ENCODE peak calls at places on chromosomes 5 and 9, in five cellular contexts. N, H, F, T and L are unnamed samples.

GRCh38 chr5:168291281-168291960 is at the start of gene WWC1:
- DNase-seq in N (peak), F (peak), T (peak), H (peak), L (no peak)

GRCh38 chr5:92613546-92613945 is 967.5 kb downstream of the NR2F1-AS1 start:
- DNase-seq in T (peak), F (peak), N (no peak), H (peak), L (no peak)

GRCh38 chr5:176768174-176768970 is 42.0 kb upstream of the UNC5A start:
- DNase-seq in N (no peak), H (no peak), T (no peak), F (no peak), L (no peak)

GRCh38 chr5:172939045-172939444 is 20.2 kb upstream of the RPL26L1 start:
- DNase-seq in H (peak), T (peak), N (no peak), F (peak), L (no peak)

GRCh38 chr5:118479285-118479684 is 509.1 kb downstream of the DTWD2 start:
- DNase-seq in T (no peak), H (no peak), N (no peak), F (no peak), L (no peak)

GRCh38 chr5:74035521-74035937 is 409.5 kb downstream of the ARHGEF28 start:
- DNase-seq in N (peak), H (peak), T (peak), F (peak), L (peak)

GRCh38 chr5:88686743-88687142 is 196.2 kb downstream of the MEF2C start:
- DNase-seq in H (no peak), T (no peak), F (no peak), N (no peak), L (no peak)

GRCh38 chr5:79924936-79925893 is 65.8 kb downstream of the MTX3 start:
- DNase-seq in N (no peak), T (no peak), F (peak), H (peak), L (peak)

GRCh38 chr9:134223601-134224122 is 59.3 kb upstream of the RNU6ATAC start:
- DNase-seq in N (no peak), T (no peak), H (no peak), F (no peak), L (no peak)

GRCh38 chr9:12696931-12697622 is 3.9 kb downstream of the TYRP1 start:
- DNase-seq in T (no peak), F (no peak), H (no peak), N (no peak), L (no peak)

GRCh38 chr5:151115272-151115905 is 34.6 kb upstream of the TNIP1 start:
- DNase-seq in F (peak), H (peak), T (peak), N (peak), L (peak)

GRCh38 chr9:131727184-131727785 is 12.6 kb downstream of the RAPGEF1 start:
- DNase-seq in F (no peak), T (no peak), H (peak), N (peak), L (no peak)

GRCh38 chr9:75064307-75065025 is 23.5 kb downstream of the NMRK1 start:
- DNase-seq in N (no peak), T (no peak), F (peak), H (peak), L (no peak)

GRCh38 chr9:74006935-74007334 is 490.2 kb upstream of the RORB start:
- DNase-seq in T (no peak), F (no peak), N (no peak), H (no peak), L (no peak)

GRCh38 chr5:52989025-52989780 is at the start of gene ITGA2:
- DNase-seq in F (peak), H (peak), N (peak), T (peak), L (no peak)

GRCh38 chr5:175378444-175379028 is 65.4 kb downstream of the DRD1 start:
- DNase-seq in N (peak), F (peak), T (peak), H (no peak), L (no peak)

GRCh38 chr5:82334856-82335255 is 56.7 kb upstream of the RPS23 start:
- DNase-seq in N (peak), T (no peak), H (peak), F (no peak), L (no peak)

GRCh38 chr5:7385681-7386080 is 10.3 kb upstream of the ADCY2 start:
- DNase-seq in H (no peak), N (no peak), T (no peak), F (no peak), L (no peak)

GRCh38 chr9:35933525-35934067 is 24.3 kb downstream of the SPAAR start:
- DNase-seq in F (no peak), T (no peak), H (no peak), N (no peak), L (no peak)

GRCh38 chr9:35930990-35931389 is 21.7 kb downstream of the SPAAR start:
- DNase-seq in H (no peak), F (no peak), N (no peak), T (no peak), L (no peak)

GRCh38 chr9:35930521-35930920 is 21.2 kb downstream of the SPAAR start:
- DNase-seq in T (no peak), N (no peak), H (no peak), F (no peak), L (no peak)

GRCh38 chr9:35935261-35935660 is 22.7 kb downstream of the OR2S2 start:
- DNase-seq in T (no peak), H (no peak), F (no peak), N (no peak), L (no peak)

DNA sequence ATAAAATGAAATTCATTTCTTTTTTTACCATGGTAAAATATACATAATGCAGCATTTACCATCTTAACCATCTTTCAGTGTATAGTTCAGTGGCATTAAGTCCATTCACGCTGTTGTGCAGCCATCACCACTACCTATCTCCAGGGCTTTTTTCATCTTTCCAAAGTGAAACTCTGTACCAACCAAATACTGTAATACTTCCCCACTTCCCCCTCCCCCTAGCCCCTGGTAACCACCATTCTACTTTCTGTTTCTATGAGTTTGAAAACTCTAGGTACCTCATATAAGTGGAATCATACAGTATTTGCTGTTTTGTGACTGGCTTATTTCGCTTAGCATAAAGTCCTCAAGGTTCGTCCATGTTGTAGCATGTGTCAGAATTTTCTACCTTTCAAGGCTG is 23.4 kb downstream of the SPAAR start:
- DNase-seq in N (no peak), T (no peak), H (no peak), F (no peak), L (no peak)
- TF ChIP-seq EZH2phosphoT487 in N (no peak), T (no peak), H (no peak), F (no peak), L (no peak)

DNA sequence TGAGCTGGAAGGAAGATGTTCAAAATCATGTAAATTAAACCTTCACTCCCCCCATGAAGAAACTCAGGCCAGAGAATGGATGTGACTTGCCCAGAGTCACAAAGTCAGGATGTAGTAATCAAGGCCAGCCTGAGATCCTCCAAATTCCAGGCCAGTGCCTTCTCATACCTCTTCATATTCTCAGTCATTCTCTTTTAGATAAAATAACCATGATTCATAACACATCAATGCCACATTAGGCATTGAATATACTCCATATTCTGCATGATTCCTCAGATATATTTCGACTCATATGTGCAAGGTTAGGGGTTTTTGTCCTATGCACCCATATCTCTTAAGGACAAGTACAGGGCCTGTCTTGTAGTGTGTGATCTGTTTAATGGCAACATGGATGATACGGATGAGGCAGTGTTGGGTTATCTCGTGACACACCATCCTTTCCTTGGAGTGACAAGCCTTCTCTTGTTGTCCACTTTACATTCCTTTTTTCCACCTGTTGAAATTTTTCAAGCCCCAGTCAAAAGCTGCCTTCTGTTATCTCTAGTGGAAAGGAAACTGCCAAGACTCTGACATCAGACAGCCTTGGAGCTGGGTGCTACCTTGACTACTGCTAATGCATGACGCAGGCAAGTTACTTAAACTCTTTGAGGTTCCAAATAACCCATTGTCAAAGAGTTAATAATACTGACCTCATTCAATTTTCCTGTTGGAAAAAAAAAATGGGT is 227.5 kb upstream of the NR4A3 start:
- DNase-seq in H (no peak), N (no peak), T (no peak), F (no peak), L (no peak)
- H3K4me2 ChIP-seq in H (no peak), N (no peak), T (no peak), F (no peak), L (no peak)

DNA sequence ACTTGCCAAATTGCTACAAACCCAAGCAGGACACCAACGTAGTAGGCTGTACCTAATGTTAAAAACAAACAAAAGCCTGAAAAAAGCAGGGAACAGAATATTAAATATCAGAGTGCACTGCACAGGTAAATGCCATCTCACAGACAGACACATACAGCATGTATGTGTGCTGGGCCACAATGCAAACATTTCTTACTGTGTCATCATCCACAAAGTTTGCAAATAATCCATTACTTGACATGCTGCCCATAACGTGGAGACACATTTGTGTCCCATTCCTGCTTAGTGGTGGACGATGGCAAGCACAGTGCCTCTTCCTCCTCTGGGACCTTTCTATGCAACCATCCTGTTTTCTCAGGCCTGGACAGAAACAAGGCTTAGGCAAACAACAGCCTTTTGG is 44.7 kb downstream of the GOLM1 start:
- DNase-seq in T (no peak), N (no peak), F (no peak), H (no peak), L (no peak)
- TF ChIP-seq EZH2phosphoT487 in T (no peak), N (no peak), F (no peak), H (no peak), L (no peak)

DNA sequence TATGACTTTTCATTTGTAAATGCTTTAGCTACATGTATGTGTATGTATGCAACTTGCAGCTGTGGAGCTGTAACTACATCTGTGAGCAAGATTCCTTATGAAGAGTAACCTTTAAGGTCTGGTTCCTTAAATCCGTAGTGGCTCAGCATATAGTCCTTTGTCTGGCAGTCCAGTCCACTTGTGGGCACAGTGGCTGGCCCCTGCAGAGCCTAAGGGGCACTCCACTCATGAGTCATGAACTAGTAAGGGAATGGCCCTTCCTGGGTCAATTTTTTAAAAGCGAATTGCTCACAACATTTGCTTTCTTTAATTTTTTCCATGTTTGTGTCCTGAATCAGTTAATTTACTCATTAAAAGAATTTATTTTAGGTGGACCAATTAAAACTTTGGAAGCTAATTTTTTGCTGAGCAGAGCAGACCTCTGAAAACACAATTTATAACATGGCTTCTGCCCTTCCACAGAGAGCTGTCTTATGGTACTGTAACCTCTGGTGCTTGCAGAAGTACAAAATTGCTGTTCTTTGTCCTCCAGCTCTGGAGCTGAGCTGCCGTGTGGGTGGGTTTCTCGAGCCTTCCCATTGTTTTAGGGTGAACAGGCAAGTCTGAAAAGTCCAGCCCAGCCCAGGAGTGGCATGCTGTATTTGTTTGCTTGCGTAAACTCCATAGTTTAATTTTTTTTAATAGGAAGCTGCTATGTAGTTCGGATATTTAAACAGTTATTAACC is 110.1 kb downstream of the MVB12B start:
- DNase-seq in H (peak), N (no peak), F (peak), T (no peak), L (no peak)
- H3K4me2 ChIP-seq in H (peak), N (peak), F (peak), T (no peak), L (no peak)

GRCh38 chr9:2127486-2127885 is 112.3 kb downstream of the SMARCA2 start:
- DNase-seq in F (no peak), H (peak), T (no peak), N (no peak), L (no peak)
- TF ChIP-seq EZH2phosphoT487 in F (no peak), H (no peak), T (no peak), N (no peak), L (no peak)

GRCh38 chr5:40410939-40411635 is 268.6 kb upstream of the PTGER4 start:
- DNase-seq in H (peak), N (no peak), T (no peak), F (peak), L (no peak)

GRCh38 chr5:40410231-40410861 is 269.4 kb upstream of the PTGER4 start:
- DNase-seq in N (no peak), T (no peak), H (no peak), F (peak), L (no peak)

GRCh38 chr5:40405985-40406384 is 273.7 kb upstream of the PTGER4 start:
- DNase-seq in T (no peak), N (no peak), F (no peak), H (no peak), L (no peak)

GRCh38 chr5:40406426-40407211 is 273.1 kb upstream of the PTGER4 start:
- DNase-seq in H (no peak), F (no peak), N (peak), T (no peak), L (peak)

GRCh38 chr5:40409600-40409999 is 270.1 kb upstream of the PTGER4 start:
- DNase-seq in H (no peak), N (no peak), F (no peak), T (no peak), L (no peak)
- H3K4me2 ChIP-seq in H (no peak), N (no peak), F (no peak), T (no peak), L (no peak)

GRCh38 chr5:44336708-44337107 is 52.5 kb downstream of the FGF10 start:
- DNase-seq in T (no peak), F (no peak), N (no peak), H (no peak), L (no peak)

GRCh38 chr5:44334622-44335021 is 54.6 kb downstream of the FGF10 start:
- DNase-seq in F (no peak), N (no peak), H (no peak), T (no peak), L (no peak)

GRCh38 chr5:44329716-44330115 is 59.5 kb downstream of the FGF10 start:
- DNase-seq in T (no peak), F (no peak), N (no peak), H (no peak), L (no peak)

GRCh38 chr5:44331471-44332079 is 57.6 kb downstream of the FGF10 start:
- DNase-seq in F (no peak), H (no peak), N (no peak), T (no peak), L (no peak)

GRCh38 chr5:44332360-44332971 is 56.8 kb downstream of the FGF10 start:
- DNase-seq in T (peak), H (peak), N (peak), F (peak), L (peak)
- TF ChIP-seq EZH2phosphoT487 in T (no peak), H (no peak), N (no peak), F (no peak), L (no peak)